ENCODE peak calls at places on chromosomes 2 and 18, in seven cellular contexts. L is GDM1, C is AML-193, P is ecto neural progenitor cell, I is kidney epithelial cell, T is body of pancreas, K is activated T-cell treated with anti-CD3 and anti-CD28 coated beads for 24 hours. V is an unnamed sample.

GRCh38 chr18:76801567-76802505 is 20.5 kb upstream of the ZNF236 start:
- DNase-seq in P (peak), C (no peak), K (peak), T (peak), I (no peak), L (peak), V (peak)

GRCh38 chr18:13989209-13989608 is 73.9 kb upstream of the MC2R start:
- DNase-seq in T (no peak), L (no peak), P (no peak), K (no peak), C (no peak), I (no peak), V (no peak)

GRCh38 chr2:86038291-86039081 is 67.2 kb downstream of the POLR1A start:
- DNase-seq in T (no peak), L (peak), I (peak), K (peak), C (no peak), P (no peak), V (peak)

GRCh38 chr18:42072407-42072806 is 117.4 kb downstream of the PIK3C3 start:
- DNase-seq in T (no peak), K (no peak), P (no peak), C (no peak), I (no peak), L (no peak), V (peak)

GRCh38 chr18:48078448-48078847 is 148.0 kb upstream of the SMAD2 start:
- DNase-seq in C (no peak), L (no peak), T (no peak), K (no peak), I (no peak), P (no peak), V (no peak)

GRCh38 chr2:205716126-205716525 is 33.8 kb downstream of the NRP2 start:
- DNase-seq in P (no peak), T (peak), K (no peak), I (no peak), L (no peak), C (no peak), V (peak)

GRCh38 chr2:150003539-150003938 is 416.0 kb upstream of the MMADHC start:
- DNase-seq in T (no peak), C (no peak), K (no peak), L (no peak), I (no peak), P (no peak), V (no peak)

GRCh38 chr18:75305984-75306383 is 95.4 kb downstream of the TSHZ1 start:
- DNase-seq in T (no peak), I (no peak), P (no peak), C (no peak), K (no peak), L (no peak), V (no peak)

GRCh38 chr2:239222346-239223028 is 178.3 kb downstream of the HDAC4 start:
- DNase-seq in L (no peak), T (no peak), I (no peak), C (peak), P (no peak), K (no peak), V (peak)

GRCh38 chr2:8238521-8239230 is 443.2 kb upstream of the ID2 start:
- DNase-seq in P (peak), K (no peak), I (no peak), L (no peak), C (peak), T (no peak), V (no peak)

GRCh38 chr2:227390468-227391256 is 2.9 kb upstream of the SCYGR1 start:
- DNase-seq in P (no peak), I (no peak), K (no peak), C (no peak), T (no peak), L (no peak), V (no peak)

GRCh38 chr2:192675640-192676039 is 480.9 kb upstream of the TMEFF2 start:
- DNase-seq in I (no peak), C (no peak), K (no peak), T (no peak), P (no peak), L (no peak), V (no peak)

GRCh38 chr2:9777081-9777480 is 66.2 kb upstream of the TAF1B start:
- DNase-seq in K (no peak), C (no peak), P (no peak), L (no peak), I (no peak), T (no peak), V (no peak)

GRCh38 chr18:79590191-79591039 is 89.2 kb upstream of the CTDP1 start:
- DNase-seq in T (no peak), P (no peak), K (no peak), L (no peak), C (no peak), I (no peak), V (no peak)

GRCh38 chr2:162116372-162116771 is 35.7 kb downstream of the GCG start:
- DNase-seq in K (no peak), I (no peak), C (no peak), T (no peak), P (no peak), L (no peak), V (peak)

GRCh38 chr2:72947947-72948346 is 30.6 kb downstream of the EMX1 start:
- DNase-seq in C (no peak), P (no peak), K (no peak), T (no peak), L (no peak), I (no peak), V (no peak)

GRCh38 chr2:63667132-63667531 is 78.4 kb downstream of the MDH1 start:
- DNase-seq in P (no peak), L (no peak), C (no peak), T (no peak), I (no peak), K (no peak), V (no peak)

GRCh38 chr18:55233850-55234249 is 274.6 kb upstream of the CCDC68 start:
- DNase-seq in K (no peak), L (no peak), T (no peak), I (no peak), C (no peak), P (no peak), V (no peak)

GRCh38 chr2:158042245-158042644 is 59.4 kb upstream of the UPP2 start:
- DNase-seq in P (no peak), C (no peak), I (no peak), T (no peak), K (no peak), L (no peak), V (peak)

GRCh38 chr18:47931707-47932103 is 1.2 kb upstream of the SMAD2 start:
- DNase-seq in L (peak), C (peak), P (peak), I (no peak), K (no peak), T (no peak), V (peak)

GRCh38 chr2:238079874-238080327 is 19.1 kb downstream of the SCLY start:
- DNase-seq in C (no peak), K (no peak), P (no peak), I (no peak), T (no peak), L (no peak), V (no peak)

GRCh38 chr2:172462393-172463381 is 35.3 kb downstream of the ITGA6 start:
- DNase-seq in C (peak), P (no peak), T (no peak), I (no peak), K (no peak), L (peak), V (peak)

GRCh38 chr2:112941753-112942653 is 31.0 kb downstream of the IL37 start:
- DNase-seq in C (peak), T (peak), I (peak), P (peak), L (peak), K (peak), V (peak)

GRCh38 chr2:46082531-46083485 is 214.4 kb upstream of the EPAS1 start:
- DNase-seq in K (no peak), L (peak), T (no peak), I (no peak), C (peak), P (no peak), V (no peak)

GRCh38 chr2:231622963-231623362 is 30.3 kb downstream of the TEX44 start:
- DNase-seq in C (no peak), P (no peak), I (no peak), L (no peak), T (no peak), K (no peak), V (no peak)

GRCh38 chr18:63762518-63762917 is 12.7 kb upstream of the SERPINB7 start:
- DNase-seq in K (no peak), P (no peak), I (no peak), T (no peak), L (no peak), C (no peak), V (no peak)

GRCh38 chr2:69200107-69200520 is 186.9 kb downstream of the GFPT1 start:
- DNase-seq in P (no peak), T (no peak), I (no peak), K (no peak), C (no peak), L (no peak), V (no peak)

GRCh38 chr2:86218124-86218523 is 18.9 kb downstream of the MRPL35 start:
- DNase-seq in K (no peak), T (no peak), P (no peak), I (no peak), C (no peak), L (no peak), V (no peak)

GRCh38 chr2:23524261-23524706 is 139.3 kb downstream of the KLHL29 start:
- DNase-seq in K (no peak), T (peak), P (no peak), I (peak), L (no peak), C (no peak), V (no peak)

GRCh38 chr2:69132960-69133590 is 120.1 kb downstream of the ANTXR1 start:
- DNase-seq in C (no peak), L (no peak), I (no peak), T (no peak), K (no peak), P (no peak), V (no peak)

GRCh38 chr2:60104514-60105501 is 448.6 kb downstream of the BCL11A start:
- DNase-seq in L (peak), I (no peak), K (no peak), P (no peak), C (no peak), T (no peak), V (no peak)

GRCh38 chr2:236748801-236749200 is 179.2 kb downstream of the ACKR3 start:
- DNase-seq in T (no peak), K (no peak), L (no peak), P (no peak), C (no peak), I (no peak), V (no peak)

GRCh38 chr2:143451622-143452021 is 322.4 kb downstream of the ARHGAP15 start:
- DNase-seq in P (no peak), I (peak), T (no peak), C (no peak), K (no peak), L (peak), V (peak)

GRCh38 chr2:127572841-127573240 is 37.4 kb downstream of the MYO7B start:
- DNase-seq in T (no peak), K (no peak), P (no peak), I (no peak), C (no peak), L (no peak), V (no peak)

GRCh38 chr2:111162718-111163331 is 42.1 kb downstream of the BCL2L11 start:
- DNase-seq in P (no peak), I (peak), C (no peak), K (no peak), L (no peak), T (no peak), V (peak)

GRCh38 chr2:88666576-88666975 is 24.9 kb upstream of the RPIA start:
- DNase-seq in C (no peak), P (no peak), T (peak), I (no peak), K (no peak), L (no peak), V (no peak)

GRCh38 chr2:227616631-227617030 is 667 bp upstream of the SCYGR4 start:
- DNase-seq in I (no peak), C (no peak), T (no peak), K (no peak), L (no peak), P (no peak), V (no peak)